ENCODE peak calls at places on chromosomes 1 and 21, in four cellular contexts. One of them, this sample, is unnamed.

GRCh38 chr1:52603680-52604501 is 1.7 kb downstream of the GPX7 start:
- DNase-seq in ovary: no peak
- DNase-seq in sigmoid colon: no peak
- DNase-seq in astrocyte of the spinal cord: no peak
- DNase-seq in this sample: no peak

GRCh38 chr1:58936973-58937372 is 153.1 kb upstream of the JUN start:
- DNase-seq in sigmoid colon: no peak
- DNase-seq in astrocyte of the spinal cord: no peak
- DNase-seq in ovary: no peak
- DNase-seq in this sample: no peak

GRCh38 chr1:169604781-169605560 is 18.7 kb upstream of the F5 start:
- DNase-seq in sigmoid colon: no peak
- DNase-seq in astrocyte of the spinal cord: no peak
- DNase-seq in ovary: no peak
- DNase-seq in this sample: no peak

GRCh38 chr1:227948493-227949260 is 945 bp upstream of the WNT9A start:
- DNase-seq in ovary: no peak
- DNase-seq in sigmoid colon: peak; percentile 66
- DNase-seq in astrocyte of the spinal cord: peak; percentile 19
- DNase-seq in this sample: no peak

GRCh38 chr1:69673301-69673700 is 105.6 kb downstream of the LRRC7 start:
- DNase-seq in astrocyte of the spinal cord: peak; percentile 4
- DNase-seq in ovary: no peak
- DNase-seq in sigmoid colon: no peak
- DNase-seq in this sample: no peak

GRCh38 chr21:45998871-45999580 is 17.5 kb downstream of the COL6A1 start:
- DNase-seq in sigmoid colon: peak; percentile 71
- DNase-seq in astrocyte of the spinal cord: no peak
- DNase-seq in ovary: peak; percentile 48
- DNase-seq in this sample: no peak

GRCh38 chr1:108816049-108816882 is 40.6 kb downstream of the AKNAD1 start:
- DNase-seq in astrocyte of the spinal cord: peak; percentile 97
- DNase-seq in sigmoid colon: peak; percentile 93
- DNase-seq in ovary: peak; percentile 86
- DNase-seq in this sample: peak; percentile 88

GRCh38 chr1:22163578-22163977 is 20.7 kb upstream of the WNT4 start:
- DNase-seq in astrocyte of the spinal cord: no peak
- DNase-seq in ovary: no peak
- DNase-seq in sigmoid colon: no peak
- DNase-seq in this sample: no peak

GRCh38 chr21:34807146-34807880 is 138.5 kb downstream of the CLIC6 start:
- DNase-seq in ovary: no peak
- DNase-seq in astrocyte of the spinal cord: peak; percentile 96
- DNase-seq in sigmoid colon: no peak
- DNase-seq in this sample: peak; percentile 70

GRCh38 chr1:11114966-11115365 is 15.3 kb upstream of the EXOSC10 start:
- DNase-seq in astrocyte of the spinal cord: no peak
- DNase-seq in sigmoid colon: no peak
- DNase-seq in ovary: no peak
- DNase-seq in this sample: no peak

GRCh38 chr21:15774590-15774989 is 44.8 kb downstream of the USP25 start:
- DNase-seq in astrocyte of the spinal cord: peak; percentile 45
- DNase-seq in ovary: no peak
- DNase-seq in sigmoid colon: no peak
- DNase-seq in this sample: no peak

GRCh38 chr1:103145449-103145848 is 37.1 kb upstream of the COL11A1 start:
- DNase-seq in astrocyte of the spinal cord: no peak
- DNase-seq in ovary: no peak
- DNase-seq in sigmoid colon: no peak
- DNase-seq in this sample: no peak

GRCh38 chr21:15293251-15293650 is 228.5 kb upstream of the NRIP1 start:
- DNase-seq in astrocyte of the spinal cord: peak; percentile 93
- DNase-seq in sigmoid colon: no peak
- DNase-seq in ovary: no peak
- DNase-seq in this sample: peak; percentile 71

GRCh38 chr1:205493241-205494085 is 11.0 kb upstream of the CDK18 start:
- DNase-seq in ovary: peak; percentile 85
- DNase-seq in astrocyte of the spinal cord: peak; percentile 78
- DNase-seq in sigmoid colon: no peak
- DNase-seq in this sample: peak; percentile 7

GRCh38 chr1:26857473-26857872 is 5.5 kb upstream of the SFN start:
- DNase-seq in ovary: no peak
- DNase-seq in astrocyte of the spinal cord: no peak
- DNase-seq in sigmoid colon: peak; percentile 44
- DNase-seq in this sample: no peak

GRCh38 chr1:226717256-226717909 is 21.7 kb downstream of the ITPKB start:
- DNase-seq in ovary: no peak
- DNase-seq in sigmoid colon: no peak
- DNase-seq in astrocyte of the spinal cord: no peak
- DNase-seq in this sample: no peak

GRCh38 chr1:201693019-201693372 is 136.0 kb upstream of the IPO9 start:
- DNase-seq in astrocyte of the spinal cord: no peak
- DNase-seq in sigmoid colon: no peak
- DNase-seq in ovary: no peak
- DNase-seq in this sample: no peak

GRCh38 chr1:90729484-90730246 is 12.6 kb upstream of the BARHL2 start:
- DNase-seq in ovary: no peak
- DNase-seq in astrocyte of the spinal cord: no peak
- DNase-seq in sigmoid colon: no peak
- DNase-seq in this sample: no peak

GRCh38 chr1:206725053-206725963 is 40.6 kb downstream of the MAPKAPK2 start:
- DNase-seq in astrocyte of the spinal cord: peak; percentile 32
- DNase-seq in sigmoid colon: peak; percentile 63
- DNase-seq in ovary: no peak
- DNase-seq in this sample: no peak

GRCh38 chr1:79052829-79053449 is 46.4 kb upstream of the ADGRL4 start:
- DNase-seq in ovary: no peak
- DNase-seq in astrocyte of the spinal cord: no peak
- DNase-seq in sigmoid colon: no peak
- DNase-seq in this sample: no peak

GRCh38 chr1:214280386-214281029 is 451 bp upstream of the SMYD2 start:
- DNase-seq in sigmoid colon: no peak
- DNase-seq in astrocyte of the spinal cord: peak; percentile 50
- DNase-seq in ovary: peak; percentile 49
- DNase-seq in this sample: no peak

GRCh38 chr1:228009828-228010775 is 3.3 kb downstream of the WNT3A start:
- DNase-seq in astrocyte of the spinal cord: no peak
- DNase-seq in sigmoid colon: peak; percentile 50
- DNase-seq in ovary: no peak
- DNase-seq in this sample: no peak

GRCh38 chr1:100234432-100234831 is 15.2 kb downstream of the DBT start:
- DNase-seq in astrocyte of the spinal cord: no peak
- DNase-seq in ovary: no peak
- DNase-seq in sigmoid colon: no peak
- DNase-seq in this sample: no peak

GRCh38 chr1:104380003-104380402 is 630.3 kb downstream of the AMY1C start:
- DNase-seq in ovary: no peak
- DNase-seq in sigmoid colon: no peak
- DNase-seq in astrocyte of the spinal cord: no peak
- DNase-seq in this sample: no peak

GRCh38 chr21:25421327-25422028 is 185.8 kb downstream of the MRPL39 start:
- DNase-seq in astrocyte of the spinal cord: peak; percentile 54
- DNase-seq in sigmoid colon: no peak
- DNase-seq in ovary: no peak
- DNase-seq in this sample: no peak

GRCh38 chr1:154219511-154219910 is 1.2 kb upstream of the UBAP2L start:
- DNase-seq in ovary: no peak
- DNase-seq in astrocyte of the spinal cord: peak; percentile 32
- DNase-seq in sigmoid colon: no peak
- DNase-seq in this sample: no peak

GRCh38 chr21:32055305-32055704 is 182.5 kb downstream of the HUNK start:
- DNase-seq in astrocyte of the spinal cord: no peak
- DNase-seq in ovary: no peak
- DNase-seq in sigmoid colon: no peak
- DNase-seq in this sample: no peak

GRCh38 chr21:46156678-46157077 is 1.3 kb upstream of the FTCD start:
- DNase-seq in astrocyte of the spinal cord: no peak
- DNase-seq in ovary: peak; percentile 24
- DNase-seq in sigmoid colon: no peak
- DNase-seq in this sample: no peak

GRCh38 chr21:43269981-43270670 is 101.3 kb downstream of the CRYAA start:
- DNase-seq in sigmoid colon: no peak
- DNase-seq in ovary: peak; percentile 43
- DNase-seq in astrocyte of the spinal cord: no peak
- DNase-seq in this sample: no peak

GRCh38 chr1:29969576-29969975 is 733.3 kb downstream of the PTPRU start:
- DNase-seq in astrocyte of the spinal cord: no peak
- DNase-seq in ovary: no peak
- DNase-seq in sigmoid colon: no peak
- DNase-seq in this sample: no peak

GRCh38 chr1:241637046-241637590 is 3.1 kb downstream of the CHML start:
- DNase-seq in astrocyte of the spinal cord: no peak
- DNase-seq in sigmoid colon: no peak
- DNase-seq in ovary: no peak
- DNase-seq in this sample: no peak

GRCh38 chr1:193411771-193412170 is 225.4 kb upstream of the B3GALT2 start:
- DNase-seq in astrocyte of the spinal cord: no peak
- DNase-seq in sigmoid colon: no peak
- DNase-seq in ovary: no peak
- DNase-seq in this sample: no peak

GRCh38 chr1:193406901-193407300 is 220.5 kb upstream of the B3GALT2 start:
- DNase-seq in sigmoid colon: no peak
- DNase-seq in ovary: no peak
- DNase-seq in astrocyte of the spinal cord: peak; percentile 69
- DNase-seq in this sample: peak; percentile 26

GRCh38 chr1:193412748-193413147 is 226.3 kb upstream of the B3GALT2 start:
- DNase-seq in astrocyte of the spinal cord: no peak
- DNase-seq in sigmoid colon: no peak
- DNase-seq in ovary: no peak
- DNase-seq in this sample: no peak

GRCh38 chr1:193413376-193413775 is 227.0 kb upstream of the B3GALT2 start:
- DNase-seq in astrocyte of the spinal cord: no peak
- DNase-seq in ovary: no peak
- DNase-seq in sigmoid colon: no peak
- DNase-seq in this sample: no peak

GRCh38 chr1:193408782-193409293 is 222.4 kb upstream of the B3GALT2 start:
- DNase-seq in ovary: peak; percentile 97
- DNase-seq in astrocyte of the spinal cord: peak; percentile 74
- DNase-seq in sigmoid colon: peak; percentile 81
- DNase-seq in this sample: peak; percentile 76
- H3K4me3 ChIP-seq in ovary: no peak overlapping the region
- H3K4me3 ChIP-seq in astrocyte of the spinal cord: no peak overlapping the region
- H3K4me3 ChIP-seq in sigmoid colon: peak overlapping the region; percentile 27
- H3K4me3 ChIP-seq in this sample: peak overlapping the region; percentile 1

GRCh38 chr1:23600283-23600682 is 41.0 kb upstream of the ID3 start:
- DNase-seq in sigmoid colon: no peak
- DNase-seq in ovary: no peak
- DNase-seq in astrocyte of the spinal cord: no peak
- DNase-seq in this sample: no peak

GRCh38 chr1:23601104-23601967 is 42.0 kb upstream of the ID3 start:
- DNase-seq in sigmoid colon: no peak
- DNase-seq in ovary: no peak
- DNase-seq in astrocyte of the spinal cord: no peak
- DNase-seq in this sample: no peak

GRCh38 chr1:23598424-23598823 is 39.1 kb upstream of the ID3 start:
- DNase-seq in astrocyte of the spinal cord: peak; percentile 14
- DNase-seq in ovary: no peak
- DNase-seq in sigmoid colon: no peak
- DNase-seq in this sample: no peak

GRCh38 chr1:23599125-23599524 is 39.8 kb upstream of the ID3 start:
- DNase-seq in sigmoid colon: no peak
- DNase-seq in ovary: no peak
- DNase-seq in astrocyte of the spinal cord: no peak
- DNase-seq in this sample: no peak

DNA sequence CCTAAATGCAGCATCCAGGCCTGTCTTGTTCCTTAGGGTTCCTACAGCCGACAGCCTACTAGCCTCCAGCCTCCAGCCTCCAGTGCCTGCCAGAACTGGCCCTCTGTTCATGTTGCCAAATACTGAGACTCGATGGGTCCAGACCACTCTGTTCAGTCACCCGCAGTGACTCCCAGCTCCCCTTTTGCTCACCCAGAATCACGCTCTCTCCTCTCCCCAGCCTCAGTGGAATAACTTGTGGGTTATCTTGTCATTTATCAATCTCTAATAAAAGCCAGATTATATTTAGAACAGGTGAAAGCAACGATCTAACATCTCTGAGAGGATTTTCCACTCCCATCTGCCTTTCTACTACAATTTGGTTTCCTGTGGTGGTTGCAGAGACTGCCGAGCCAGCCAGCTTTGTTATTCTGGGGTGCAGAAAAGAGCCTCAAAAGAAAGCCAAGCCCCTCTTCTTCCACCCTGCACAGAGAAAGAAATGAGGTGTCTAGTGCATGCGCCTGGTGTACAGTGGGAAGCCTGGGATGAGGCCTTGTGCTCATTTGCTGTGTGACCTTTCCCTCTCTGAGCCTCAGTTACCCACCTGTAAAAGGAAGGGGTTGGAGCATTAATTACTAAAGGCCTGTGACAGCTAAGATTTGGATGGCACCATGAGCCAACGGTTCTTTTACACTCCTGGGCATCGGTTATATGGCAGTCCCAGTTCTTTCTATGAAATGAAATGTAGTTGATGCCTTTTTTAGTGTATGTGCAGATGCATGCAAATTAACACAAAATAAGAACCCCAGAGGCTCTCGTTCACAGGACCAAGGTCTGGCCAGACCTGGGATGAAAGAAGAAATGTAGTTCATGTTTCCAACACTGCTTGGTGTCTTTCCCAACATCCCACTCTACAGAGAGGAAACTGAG is 42.9 kb upstream of the ID3 start:
- DNase-seq in ovary: no peak
- DNase-seq in astrocyte of the spinal cord: no peak
- DNase-seq in sigmoid colon: no peak
- DNase-seq in this sample: no peak
- H3K4me3 ChIP-seq in ovary: no peak overlapping the region
- H3K4me3 ChIP-seq in astrocyte of the spinal cord: no peak overlapping the region
- H3K4me3 ChIP-seq in sigmoid colon: no peak overlapping the region
- H3K4me3 ChIP-seq in this sample: no peak overlapping the region

DNA sequence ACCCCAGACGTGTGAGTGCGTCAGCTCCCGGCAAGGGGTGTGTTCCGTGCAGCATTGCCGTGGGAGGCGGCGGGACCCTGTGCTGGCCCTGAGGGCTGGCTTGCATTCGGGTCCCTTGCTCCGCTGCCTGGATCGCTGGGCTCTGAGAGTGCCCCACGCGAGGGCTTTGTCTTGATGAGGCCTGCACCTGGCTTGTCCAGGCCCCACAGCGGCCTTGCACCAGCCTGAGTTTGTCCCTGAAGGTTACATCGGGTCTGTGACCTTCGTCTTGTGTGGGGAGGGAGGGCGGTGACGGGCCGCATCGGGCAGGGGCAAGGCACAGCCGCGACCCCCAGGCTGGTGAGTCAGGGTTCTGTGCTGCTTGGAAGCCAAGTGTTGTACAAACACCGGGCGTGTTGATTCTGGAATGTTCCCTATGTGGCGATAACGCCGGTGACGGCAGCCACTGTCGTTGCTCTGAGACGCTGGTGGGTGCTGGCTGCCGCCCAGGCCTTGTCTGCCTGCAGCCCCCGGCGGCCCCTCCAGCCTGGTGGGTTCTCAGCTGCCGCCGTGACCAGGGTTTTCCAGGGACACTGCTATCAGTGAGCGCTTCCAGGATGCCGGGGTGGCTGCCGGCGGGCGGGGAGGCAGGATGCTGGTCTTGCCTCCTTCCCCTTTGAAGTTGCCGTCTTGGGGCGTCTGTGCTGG is 42.9 kb downstream of the SLX9 start:
- DNase-seq in ovary: peak; percentile 66
- DNase-seq in astrocyte of the spinal cord: peak; percentile 69
- DNase-seq in sigmoid colon: peak; percentile 61
- DNase-seq in this sample: no peak
- H3K4me3 ChIP-seq in ovary: no peak overlapping the region
- H3K4me3 ChIP-seq in astrocyte of the spinal cord: no peak overlapping the region
- H3K4me3 ChIP-seq in sigmoid colon: no peak overlapping the region
- H3K4me3 ChIP-seq in this sample: no peak overlapping the region

GRCh38 chr1:89698020-89698560 is 65.2 kb downstream of the LRRC8C start:
- DNase-seq in sigmoid colon: no peak
- DNase-seq in ovary: no peak
- DNase-seq in astrocyte of the spinal cord: no peak
- DNase-seq in this sample: no peak
- H3K4me3 ChIP-seq in sigmoid colon: no peak overlapping the region
- H3K4me3 ChIP-seq in ovary: no peak overlapping the region
- H3K4me3 ChIP-seq in astrocyte of the spinal cord: no peak overlapping the region
- H3K4me3 ChIP-seq in this sample: no peak overlapping the region